ENCODE peak calls at places on chromosomes 13 and 19, in ten cellular contexts. H is astrocyte of the spinal cord; I is stimulated activated CD4-positive, alpha-beta T cell treated with anti-CD3 and anti-CD28 coated beads, Interleukin-2, amount 100 ng/mL, for 48 hours; Y is stimulated activated CD8-positive, alpha-beta memory T cell treated with anti-CD3 and anti-CD28 coated beads, Interleukin-15, amount 100 ng/mL, for 4 hours; O is breast epithelium; V is heart right ventricle; N is KG1; C is activated CD4-positive, alpha-beta T cell treated with anti-CD3 and anti-CD28 coated beads for 24 hours; B is cardiac muscle cell; W is fibroblast of the aortic adventitia. G is an unnamed sample.

GRCh38 chr19:33358408-33358807 is 15.1 kb upstream of the CEBPG start:
- DNase-seq in H (no peak), I (no peak), Y (no peak), O (no peak), V (no peak), N (no peak), C (no peak), B (no peak), W (no peak), G (no peak)

GRCh38 chr19:45883881-45884681 is 1.9 kb downstream of the IRF2BP1 start:
- DNase-seq in H (no peak), I (no peak), Y (no peak), O (no peak), V (no peak), N (no peak), C (no peak), B (no peak), W (no peak), G (peak; percentile 87)

GRCh38 chr19:50486823-50487515 is 10.3 kb upstream of the GARIN5A start:
- DNase-seq in H (peak; percentile 39), I (peak; percentile 74), Y (no peak), O (no peak), V (no peak), N (no peak), C (peak; percentile 36), B (peak; percentile 89), W (peak; percentile 6), G (no peak)

GRCh38 chr13:48492123-48493075 is 40.5 kb downstream of the RCBTB2 start:
- DNase-seq in H (no peak), I (peak; percentile 41), Y (peak; percentile 44), O (peak; percentile 67), V (peak; percentile 79), N (peak; percentile 80), C (peak; percentile 22), B (peak; percentile 11), W (peak; percentile 77), G (no peak)

GRCh38 chr13:97953376-97953970 is at the start of gene IPO5:
- DNase-seq in H (peak; percentile 87), I (no peak), Y (no peak), O (no peak), V (no peak), N (no peak), C (no peak), B (no peak), W (no peak), G (no peak)

GRCh38 chr13:111475488-111475887 is 155.0 kb downstream of the TEX29 start:
- DNase-seq in H (no peak), I (no peak), Y (no peak), O (no peak), V (no peak), N (no peak), C (no peak), B (no peak), W (no peak), G (no peak)

GRCh38 chr19:46546194-46546896 is 50.7 kb upstream of the PNMA8B start:
- DNase-seq in H (no peak), I (no peak), Y (no peak), O (peak; percentile 41), V (no peak), N (no peak), C (no peak), B (peak; percentile 30), W (peak; percentile 16), G (peak; percentile 84)

GRCh38 chr19:34644991-34645461 is 31.9 kb downstream of the SCGB2B2 start:
- DNase-seq in H (no peak), I (no peak), Y (no peak), O (no peak), V (no peak), N (no peak), C (no peak), B (no peak), W (no peak), G (peak; percentile 25)

GRCh38 chr13:113207890-113208423 is 512 bp downstream of the PCID2 start:
- DNase-seq in H (peak; percentile 43), I (no peak), Y (peak; percentile 7), O (no peak), V (peak; percentile 39), N (no peak), C (no peak), B (peak; percentile 60), W (peak; percentile 46), G (peak; percentile 40)

GRCh38 chr19:16449330-16449961 is 22.3 kb downstream of the EPS15L1 start:
- DNase-seq in H (no peak), I (no peak), Y (no peak), O (no peak), V (no peak), N (no peak), C (no peak), B (no peak), W (no peak), G (peak; percentile 47)

GRCh38 chr13:41587490-41587889 is 130.1 kb downstream of the RGCC start:
- DNase-seq in H (no peak), I (no peak), Y (no peak), O (no peak), V (no peak), N (no peak), C (no peak), B (no peak), W (no peak), G (no peak)

GRCh38 chr19:42111811-42112210 is 20.4 kb downstream of the POU2F2 start:
- DNase-seq in H (peak; percentile 45), I (no peak), Y (no peak), O (no peak), V (no peak), N (no peak), C (no peak), B (no peak), W (peak; percentile 57), G (no peak)

GRCh38 chr13:41648314-41648935 is 191.1 kb downstream of the RGCC start:
- DNase-seq in H (peak; percentile 84), I (no peak), Y (no peak), O (no peak), V (no peak), N (no peak), C (no peak), B (no peak), W (peak; percentile 19), G (no peak)

GRCh38 chr13:104466016-104466415 is 1399.8 kb upstream of the SLC10A2 start:
- DNase-seq in H (no peak), I (no peak), Y (no peak), O (no peak), V (no peak), N (no peak), C (no peak), B (no peak), W (no peak), G (no peak)

GRCh38 chr13:111944171-111944583 is 122.8 kb upstream of the SOX1 start:
- DNase-seq in H (no peak), I (no peak), Y (no peak), O (no peak), V (no peak), N (no peak), C (no peak), B (no peak), W (no peak), G (no peak)

GRCh38 chr19:19032420-19033175 is 719 bp downstream of the SUGP2 start:
- DNase-seq in H (peak; percentile 94), I (peak; percentile 73), Y (peak; percentile 55), O (peak; percentile 61), V (peak; percentile 79), N (peak; percentile 90), C (peak; percentile 76), B (peak; percentile 96), W (peak; percentile 93), G (peak; percentile 91)

GRCh38 chr19:53102701-53103140 is 501 bp downstream of the ZNF160 start:
- DNase-seq in H (peak; percentile 32), I (no peak), Y (no peak), O (no peak), V (peak; percentile 50), N (no peak), C (no peak), B (peak; percentile 61), W (peak; percentile 27), G (peak; percentile 89)

GRCh38 chr13:99067160-99067985 is 89.5 kb upstream of the DOCK9 start:
- DNase-seq in H (peak; percentile 73), I (no peak), Y (no peak), O (no peak), V (no peak), N (no peak), C (no peak), B (no peak), W (peak; percentile 71), G (no peak)

GRCh38 chr13:64884976-64885375 is 2345.2 kb downstream of the PCDH9 start:
- DNase-seq in H (no peak), I (no peak), Y (no peak), O (no peak), V (no peak), N (no peak), C (no peak), B (no peak), W (no peak), G (no peak)

GRCh38 chr19:39704181-39705044 is at the start of gene LGALS14:
- DNase-seq in H (no peak), I (no peak), Y (no peak), O (no peak), V (no peak), N (no peak), C (no peak), B (no peak), W (no peak), G (no peak)

GRCh38 chr13:30308548-30308947 is 1.2 kb upstream of the KATNAL1 start:
- DNase-seq in H (no peak), I (no peak), Y (no peak), O (no peak), V (no peak), N (no peak), C (no peak), B (peak; percentile 50), W (peak; percentile 63), G (no peak)

G was measured in upper lobe of left lung.